ENCODE peak calls at places on chromosomes 12 and 14, in five cellular contexts. W is left lung, M is left ventricle myocardium inferior, R is foreskin fibroblast, A is astrocyte of the spinal cord. X is an unnamed sample.

GRCh38 chr12:102902093-102902492 is 15.0 kb downstream of the PAH start:
- DNase-seq in W (no peak), M (no peak), R (no peak), A (no peak), X (no peak)

GRCh38 chr12:94973202-94973601 is 30.3 kb downstream of the NDUFA12 start:
- DNase-seq in A (no peak), W (no peak), M (no peak), R (no peak), X (peak)

GRCh38 chr12:100795193-100796179 is 910 bp downstream of the ANO4 start:
- DNase-seq in M (no peak), A (no peak), R (peak), W (no peak), X (no peak)

GRCh38 chr14:104220225-104221070 is 82.1 kb downstream of the KIF26A start:
- DNase-seq in R (no peak), W (peak), M (no peak), A (no peak), X (no peak)

GRCh38 chr14:95389471-95390011 is 69.8 kb upstream of the CLMN start:
- DNase-seq in A (peak), R (peak), M (peak), W (no peak), X (peak)

GRCh38 chr14:84468153-84468552 is 1061.8 kb upstream of the FLRT2 start:
- DNase-seq in W (no peak), A (no peak), R (peak), M (no peak), X (peak)

GRCh38 chr12:44628180-44628579 is 247.9 kb downstream of the NELL2 start:
- DNase-seq in W (no peak), M (no peak), A (no peak), R (no peak), X (no peak)

GRCh38 chr14:23409475-23409874 is 1.4 kb upstream of the MYH6 start:
- DNase-seq in W (peak), M (peak), R (no peak), A (no peak), X (no peak)

GRCh38 chr12:109069307-109070231 is 17.2 kb downstream of the USP30 start:
- DNase-seq in M (no peak), R (no peak), A (no peak), W (no peak), X (no peak)

GRCh38 chr12:53752651-53753050 is 872 bp upstream of the CISTR start:
- DNase-seq in A (no peak), W (no peak), M (no peak), R (no peak), X (no peak)

GRCh38 chr12:50563434-50563787 is 58.6 kb downstream of the DIP2B start:
- DNase-seq in A (no peak), M (no peak), R (no peak), W (no peak), X (no peak)

GRCh38 chr12:325886-326285 is 63.2 kb downstream of the KDM5A start:
- DNase-seq in M (no peak), A (no peak), R (peak), W (no peak), X (no peak)

GRCh38 chr14:22928237-22929103 is 706 bp downstream of the PRMT5 start:
- DNase-seq in W (no peak), A (no peak), M (no peak), R (peak), X (no peak)

GRCh38 chr14:101068958-101069549 is 165.5 kb upstream of the RTL1 start:
- DNase-seq in W (peak), M (no peak), R (no peak), A (no peak), X (no peak)

GRCh38 chr12:117714203-117714602 is 254.6 kb downstream of the KSR2 start:
- DNase-seq in M (no peak), A (no peak), W (no peak), R (no peak), X (no peak)
- H3K4me3 ChIP-seq in M (no peak), A (no peak), W (no peak), R (no peak), X (no peak)

GRCh38 chr14:33430414-33430813 is 491.7 kb downstream of the NPAS3 start:
- DNase-seq in W (no peak), M (no peak), R (no peak), A (no peak), X (no peak)

GRCh38 chr14:33435911-33436310 is 497.2 kb downstream of the NPAS3 start:
- DNase-seq in A (peak), R (peak), W (no peak), M (no peak), X (peak)

DNA sequence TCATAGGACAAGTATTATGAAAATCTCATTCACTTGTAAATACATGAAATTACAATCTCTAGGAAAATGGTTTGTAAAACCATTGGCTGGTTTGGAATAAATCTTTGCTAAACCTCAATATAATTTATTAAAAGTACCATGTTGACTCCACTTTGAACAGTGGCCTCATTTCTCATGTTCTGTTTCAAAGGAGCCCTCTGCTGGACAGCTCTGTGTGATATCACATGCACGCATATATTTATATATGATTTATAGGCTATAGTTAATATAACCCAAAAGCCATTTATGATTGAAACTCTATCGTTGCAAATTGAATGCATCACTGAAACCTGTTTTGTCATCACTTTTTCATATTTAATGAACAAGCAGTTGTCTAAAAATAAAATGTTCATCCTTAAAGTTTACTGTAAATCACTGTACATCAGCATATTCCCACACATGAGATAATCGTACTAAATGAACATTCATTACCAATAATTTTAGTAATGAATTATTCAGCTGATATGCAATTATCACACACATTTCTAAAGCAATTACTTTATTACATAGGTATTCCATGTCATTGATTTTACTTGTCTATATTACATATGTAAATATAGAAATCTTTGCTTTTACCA is 493.8 kb downstream of the NPAS3 start:
- DNase-seq in R (peak), W (no peak), M (no peak), A (peak), X (no peak)
- TF ChIP-seq CTCF in R (peak), W (peak), M (peak), A (peak), X (peak)

GRCh38 chr12:21815306-21816062 is 41.0 kb upstream of the KCNJ8 start:
- DNase-seq in R (no peak), M (no peak), W (no peak), A (peak), X (no peak)
- H3K4me3 ChIP-seq in R (no peak), M (no peak), W (no peak), A (no peak), X (no peak)

GRCh38 chr12:48542300-48542928 is 17.0 kb downstream of the OR8S1 start:
- DNase-seq in M (no peak), R (peak), A (no peak), W (peak), X (peak)
- TF ChIP-seq CTCF in M (peak), R (peak), A (peak), W (peak), X (peak)